ENCODE peak calls at places on chromosomes 16 and 17, in nine cellular contexts. One of them, this sample, is unnamed.

GRCh38 chr16:79071424-79071823 is 529.1 kb downstream of the MAF start:
- DNase-seq in gastrocnemius medialis: no peak
- DNase-seq in GM10248: no peak
- DNase-seq in breast epithelium: no peak
- DNase-seq in AG10803: no peak
- DNase-seq in nephron progenitor cell: no peak
- DNase-seq in HFFc6: no peak
- DNase-seq in progenitor cell of endocrine pancreas: no peak
- DNase-seq in body of pancreas: peak
- DNase-seq in this sample: no peak

GRCh38 chr17:80899402-80900268 is 92.0 kb upstream of the CHMP6 start:
- DNase-seq in gastrocnemius medialis: no peak
- DNase-seq in GM10248: peak
- DNase-seq in breast epithelium: no peak
- DNase-seq in AG10803: no peak
- DNase-seq in nephron progenitor cell: peak
- DNase-seq in HFFc6: no peak
- DNase-seq in progenitor cell of endocrine pancreas: no peak
- DNase-seq in body of pancreas: peak
- DNase-seq in this sample: no peak

GRCh38 chr17:51166987-51167931 is 1.0 kb downstream of the NME2 start:
- DNase-seq in gastrocnemius medialis: peak
- DNase-seq in GM10248: peak
- DNase-seq in breast epithelium: no peak
- DNase-seq in AG10803: peak
- DNase-seq in nephron progenitor cell: peak
- DNase-seq in HFFc6: peak
- DNase-seq in progenitor cell of endocrine pancreas: peak
- DNase-seq in body of pancreas: peak
- DNase-seq in this sample: peak

GRCh38 chr17:35917519-35918213 is 12.9 kb downstream of the RDM1 start:
- DNase-seq in gastrocnemius medialis: no peak
- DNase-seq in GM10248: no peak
- DNase-seq in breast epithelium: no peak
- DNase-seq in AG10803: no peak
- DNase-seq in nephron progenitor cell: no peak
- DNase-seq in HFFc6: no peak
- DNase-seq in progenitor cell of endocrine pancreas: no peak
- DNase-seq in body of pancreas: no peak
- DNase-seq in this sample: no peak

GRCh38 chr16:54957403-54957802 is 26.7 kb downstream of the IRX5 start:
- DNase-seq in gastrocnemius medialis: no peak
- DNase-seq in GM10248: no peak
- DNase-seq in breast epithelium: no peak
- DNase-seq in AG10803: no peak
- DNase-seq in nephron progenitor cell: no peak
- DNase-seq in HFFc6: no peak
- DNase-seq in progenitor cell of endocrine pancreas: no peak
- DNase-seq in body of pancreas: peak
- DNase-seq in this sample: no peak

GRCh38 chr16:782766-783403 is 5.3 kb downstream of the RPUSD1 start:
- DNase-seq in gastrocnemius medialis: no peak
- DNase-seq in GM10248: no peak
- DNase-seq in breast epithelium: no peak
- DNase-seq in AG10803: no peak
- DNase-seq in nephron progenitor cell: no peak
- DNase-seq in HFFc6: no peak
- DNase-seq in progenitor cell of endocrine pancreas: no peak
- DNase-seq in body of pancreas: no peak
- DNase-seq in this sample: no peak

GRCh38 chr16:30637952-30638351 is 12.8 kb upstream of the PRR14 start:
- DNase-seq in gastrocnemius medialis: no peak
- DNase-seq in GM10248: no peak
- DNase-seq in breast epithelium: no peak
- DNase-seq in AG10803: peak
- DNase-seq in nephron progenitor cell: no peak
- DNase-seq in HFFc6: peak
- DNase-seq in progenitor cell of endocrine pancreas: no peak
- DNase-seq in body of pancreas: no peak
- DNase-seq in this sample: no peak

GRCh38 chr16:84520778-84521770 is 16.6 kb upstream of the MEAK7 start:
- DNase-seq in gastrocnemius medialis: no peak
- DNase-seq in GM10248: no peak
- DNase-seq in breast epithelium: no peak
- DNase-seq in AG10803: no peak
- DNase-seq in nephron progenitor cell: no peak
- DNase-seq in HFFc6: no peak
- DNase-seq in progenitor cell of endocrine pancreas: no peak
- DNase-seq in body of pancreas: no peak
- DNase-seq in this sample: no peak

GRCh38 chr17:82947051-82947991 is 107.5 kb upstream of the ZNF750 start:
- DNase-seq in gastrocnemius medialis: no peak
- DNase-seq in GM10248: no peak
- DNase-seq in breast epithelium: no peak
- DNase-seq in AG10803: no peak
- DNase-seq in nephron progenitor cell: no peak
- DNase-seq in HFFc6: no peak
- DNase-seq in progenitor cell of endocrine pancreas: no peak
- DNase-seq in body of pancreas: peak
- DNase-seq in this sample: no peak

GRCh38 chr17:17343160-17343735 is 40.1 kb downstream of the NT5M start:
- DNase-seq in gastrocnemius medialis: no peak
- DNase-seq in GM10248: no peak
- DNase-seq in breast epithelium: peak
- DNase-seq in AG10803: no peak
- DNase-seq in nephron progenitor cell: no peak
- DNase-seq in HFFc6: no peak
- DNase-seq in progenitor cell of endocrine pancreas: no peak
- DNase-seq in body of pancreas: no peak
- DNase-seq in this sample: no peak

GRCh38 chr17:19876524-19877161 is 8.9 kb upstream of the ULK2 start:
- DNase-seq in gastrocnemius medialis: peak
- DNase-seq in GM10248: no peak
- DNase-seq in breast epithelium: peak
- DNase-seq in AG10803: no peak
- DNase-seq in nephron progenitor cell: no peak
- DNase-seq in HFFc6: no peak
- DNase-seq in progenitor cell of endocrine pancreas: no peak
- DNase-seq in body of pancreas: peak
- DNase-seq in this sample: no peak

GRCh38 chr17:39141915-39142664 is 9.3 kb downstream of the PLXDC1 start:
- DNase-seq in gastrocnemius medialis: no peak
- DNase-seq in GM10248: no peak
- DNase-seq in breast epithelium: no peak
- DNase-seq in AG10803: no peak
- DNase-seq in nephron progenitor cell: no peak
- DNase-seq in HFFc6: no peak
- DNase-seq in progenitor cell of endocrine pancreas: no peak
- DNase-seq in body of pancreas: no peak
- DNase-seq in this sample: no peak

GRCh38 chr16:9296273-9296593 is 204.8 kb downstream of the HAPSTR1 start:
- DNase-seq in gastrocnemius medialis: no peak
- DNase-seq in GM10248: no peak
- DNase-seq in breast epithelium: no peak
- DNase-seq in AG10803: no peak
- DNase-seq in nephron progenitor cell: no peak
- DNase-seq in HFFc6: no peak
- DNase-seq in progenitor cell of endocrine pancreas: no peak
- DNase-seq in body of pancreas: peak
- DNase-seq in this sample: no peak

GRCh38 chr17:66547170-66547865 is 244.9 kb downstream of the PRKCA start:
- DNase-seq in gastrocnemius medialis: no peak
- DNase-seq in GM10248: no peak
- DNase-seq in breast epithelium: no peak
- DNase-seq in AG10803: no peak
- DNase-seq in nephron progenitor cell: no peak
- DNase-seq in HFFc6: no peak
- DNase-seq in progenitor cell of endocrine pancreas: no peak
- DNase-seq in body of pancreas: no peak
- DNase-seq in this sample: no peak

GRCh38 chr17:81466564-81467472 is 45.8 kb downstream of the ACTG1 start:
- DNase-seq in gastrocnemius medialis: no peak
- DNase-seq in GM10248: no peak
- DNase-seq in breast epithelium: no peak
- DNase-seq in AG10803: no peak
- DNase-seq in nephron progenitor cell: no peak
- DNase-seq in HFFc6: no peak
- DNase-seq in progenitor cell of endocrine pancreas: no peak
- DNase-seq in body of pancreas: peak
- DNase-seq in this sample: no peak

GRCh38 chr16:11278681-11279628 is 2.2 kb downstream of the PRM1 start:
- DNase-seq in gastrocnemius medialis: no peak
- DNase-seq in GM10248: no peak
- DNase-seq in breast epithelium: no peak
- DNase-seq in AG10803: no peak
- DNase-seq in nephron progenitor cell: no peak
- DNase-seq in HFFc6: no peak
- DNase-seq in progenitor cell of endocrine pancreas: no peak
- DNase-seq in body of pancreas: no peak
- DNase-seq in this sample: no peak

GRCh38 chr16:25009822-25010221 is 5.3 kb downstream of the ARHGAP17 start:
- DNase-seq in gastrocnemius medialis: no peak
- DNase-seq in GM10248: no peak
- DNase-seq in breast epithelium: no peak
- DNase-seq in AG10803: peak
- DNase-seq in nephron progenitor cell: no peak
- DNase-seq in HFFc6: peak
- DNase-seq in progenitor cell of endocrine pancreas: no peak
- DNase-seq in body of pancreas: peak
- DNase-seq in this sample: no peak

GRCh38 chr17:41518789-41519449 is at the start of gene KRT15:
- DNase-seq in gastrocnemius medialis: no peak
- DNase-seq in GM10248: no peak
- DNase-seq in breast epithelium: no peak
- DNase-seq in AG10803: no peak
- DNase-seq in nephron progenitor cell: no peak
- DNase-seq in HFFc6: peak
- DNase-seq in progenitor cell of endocrine pancreas: no peak
- DNase-seq in body of pancreas: no peak
- DNase-seq in this sample: no peak

GRCh38 chr16:28596115-28596630 is 677 bp downstream of the SULT1A2 start:
- DNase-seq in gastrocnemius medialis: no peak
- DNase-seq in GM10248: no peak
- DNase-seq in breast epithelium: no peak
- DNase-seq in AG10803: no peak
- DNase-seq in nephron progenitor cell: no peak
- DNase-seq in HFFc6: no peak
- DNase-seq in progenitor cell of endocrine pancreas: no peak
- DNase-seq in body of pancreas: peak
- DNase-seq in this sample: no peak

GRCh38 chr17:79944251-79944812 is 91.3 kb downstream of the TBC1D16 start:
- DNase-seq in gastrocnemius medialis: no peak
- DNase-seq in GM10248: no peak
- DNase-seq in breast epithelium: peak
- DNase-seq in AG10803: no peak
- DNase-seq in nephron progenitor cell: no peak
- DNase-seq in HFFc6: no peak
- DNase-seq in progenitor cell of endocrine pancreas: no peak
- DNase-seq in body of pancreas: peak
- DNase-seq in this sample: peak

GRCh38 chr17:74842146-74842598 is 17.5 kb downstream of the GRIN2C start:
- DNase-seq in gastrocnemius medialis: no peak
- DNase-seq in GM10248: no peak
- DNase-seq in breast epithelium: no peak
- DNase-seq in AG10803: no peak
- DNase-seq in nephron progenitor cell: no peak
- DNase-seq in HFFc6: no peak
- DNase-seq in progenitor cell of endocrine pancreas: no peak
- DNase-seq in body of pancreas: peak
- DNase-seq in this sample: no peak

GRCh38 chr16:46924402-46924801 is 40.2 kb downstream of the GPT2 start:
- DNase-seq in gastrocnemius medialis: no peak
- DNase-seq in GM10248: no peak
- DNase-seq in breast epithelium: no peak
- DNase-seq in AG10803: no peak
- DNase-seq in nephron progenitor cell: no peak
- DNase-seq in HFFc6: no peak
- DNase-seq in progenitor cell of endocrine pancreas: no peak
- DNase-seq in body of pancreas: no peak
- DNase-seq in this sample: no peak

DNA sequence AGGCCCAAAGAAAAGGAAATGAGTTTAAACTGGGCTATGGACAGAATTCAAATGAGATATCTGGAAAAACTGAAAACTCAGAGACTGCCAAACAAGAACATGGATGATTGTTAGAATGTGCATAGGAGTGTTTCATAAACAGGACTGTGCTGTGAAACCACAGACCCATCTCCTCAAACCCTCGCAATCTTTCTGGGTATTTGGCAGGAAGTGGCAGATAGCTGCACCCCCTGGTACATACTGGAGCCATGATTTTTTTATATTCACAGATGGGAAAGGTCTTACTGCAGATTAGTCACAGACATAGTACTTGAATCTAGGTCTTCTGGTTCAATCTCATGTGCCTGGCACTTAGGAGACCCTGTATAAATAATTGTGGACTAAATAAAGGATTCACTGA is 145.0 kb downstream of the CCDC182 start:
- DNase-seq in gastrocnemius medialis: no peak
- DNase-seq in GM10248: no peak
- DNase-seq in breast epithelium: no peak
- DNase-seq in AG10803: peak
- DNase-seq in nephron progenitor cell: no peak
- DNase-seq in HFFc6: no peak
- DNase-seq in progenitor cell of endocrine pancreas: no peak
- DNase-seq in body of pancreas: no peak
- DNase-seq in this sample: no peak
- TF ChIP-seq CTCF in gastrocnemius medialis: no peak
- TF ChIP-seq CTCF in GM10248: no peak
- TF ChIP-seq CTCF in breast epithelium: no peak
- TF ChIP-seq CTCF in AG10803: no peak
- TF ChIP-seq CTCF in nephron progenitor cell: no peak
- TF ChIP-seq CTCF in HFFc6: no peak
- TF ChIP-seq CTCF in progenitor cell of endocrine pancreas: no peak
- TF ChIP-seq CTCF in body of pancreas: no peak
- TF ChIP-seq CTCF in this sample: no peak

GRCh38 chr16:81900014-81900413 is 111.3 kb downstream of the SDR42E1 start:
- DNase-seq in gastrocnemius medialis: no peak
- DNase-seq in GM10248: no peak
- DNase-seq in breast epithelium: no peak
- DNase-seq in AG10803: no peak
- DNase-seq in nephron progenitor cell: no peak
- DNase-seq in HFFc6: no peak
- DNase-seq in progenitor cell of endocrine pancreas: no peak
- DNase-seq in body of pancreas: no peak
- DNase-seq in this sample: no peak
- TF ChIP-seq CTCF in gastrocnemius medialis: no peak
- TF ChIP-seq CTCF in GM10248: no peak
- TF ChIP-seq CTCF in breast epithelium: no peak
- TF ChIP-seq CTCF in AG10803: no peak
- TF ChIP-seq CTCF in nephron progenitor cell: no peak
- TF ChIP-seq CTCF in HFFc6: peak
- TF ChIP-seq CTCF in progenitor cell of endocrine pancreas: no peak
- TF ChIP-seq CTCF in body of pancreas: no peak
- TF ChIP-seq CTCF in this sample: no peak

GRCh38 chr17:76107507-76107906 is 3.9 kb upstream of the EXOC7 start:
- DNase-seq in gastrocnemius medialis: no peak
- DNase-seq in GM10248: no peak
- DNase-seq in breast epithelium: no peak
- DNase-seq in AG10803: no peak
- DNase-seq in nephron progenitor cell: no peak
- DNase-seq in HFFc6: no peak
- DNase-seq in progenitor cell of endocrine pancreas: no peak
- DNase-seq in body of pancreas: no peak
- DNase-seq in this sample: no peak
- TF ChIP-seq CTCF in gastrocnemius medialis: no peak
- TF ChIP-seq CTCF in GM10248: peak
- TF ChIP-seq CTCF in breast epithelium: no peak
- TF ChIP-seq CTCF in AG10803: peak
- TF ChIP-seq CTCF in nephron progenitor cell: no peak
- TF ChIP-seq CTCF in HFFc6: peak
- TF ChIP-seq CTCF in progenitor cell of endocrine pancreas: peak
- TF ChIP-seq CTCF in body of pancreas: no peak
- TF ChIP-seq CTCF in this sample: no peak

GRCh38 chr16:58306327-58306726 is 11.5 kb upstream of the PRSS54 start:
- DNase-seq in gastrocnemius medialis: no peak
- DNase-seq in GM10248: no peak
- DNase-seq in breast epithelium: no peak
- DNase-seq in AG10803: peak
- DNase-seq in nephron progenitor cell: no peak
- DNase-seq in HFFc6: peak
- DNase-seq in progenitor cell of endocrine pancreas: no peak
- DNase-seq in body of pancreas: peak
- DNase-seq in this sample: peak
- TF ChIP-seq CTCF in gastrocnemius medialis: no peak
- TF ChIP-seq CTCF in GM10248: peak
- TF ChIP-seq CTCF in breast epithelium: no peak
- TF ChIP-seq CTCF in AG10803: peak
- TF ChIP-seq CTCF in nephron progenitor cell: peak
- TF ChIP-seq CTCF in HFFc6: peak
- TF ChIP-seq CTCF in progenitor cell of endocrine pancreas: peak
- TF ChIP-seq CTCF in body of pancreas: peak
- TF ChIP-seq CTCF in this sample: no peak

This sample was measured in activated B cell treated with CpG ODN at 0.5 μM for 24 hours.